ENCODE peak calls at places on chromosomes 6 and 20, in six cellular contexts. F is OCI-LY7; I is suprapubic skin; A is stimulated activated naive B cell treated with anti-CD40 and anti-IgM and Interleukin-4, amounts not matched to agents 10 μg/mL and 1 μg/mL and 100 μg/mL, for 72 hours; D is activated naive CD8-positive, alpha-beta T cell treated with anti-CD3 and anti-CD28 coated beads, Interleukin-2, amount 50 U/mL, for 16 hours; B is Calu3. E is an unnamed sample.

GRCh38 chr6:125507987-125508655 is 206.4 kb upstream of the HDDC2 start:
- DNase-seq in F (no peak), I (no peak), A (no peak), D (no peak), B (no peak), E (no peak)

GRCh38 chr6:139744038-139744437 is 369.6 kb upstream of the CITED2 start:
- DNase-seq in F (no peak), I (no peak), A (no peak), D (no peak), B (no peak), E (no peak)

GRCh38 chr20:36145877-36146707 is 8.4 kb upstream of the EPB41L1 start:
- DNase-seq in F (peak), I (no peak), A (no peak), D (no peak), B (no peak), E (no peak)

GRCh38 chr20:34022154-34022842 is 28.6 kb downstream of the RALY start:
- DNase-seq in F (peak), I (no peak), A (peak), D (no peak), B (peak), E (no peak)

GRCh38 chr6:115971785-115972184 is 88.9 kb downstream of the FRK start:
- DNase-seq in F (no peak), I (no peak), A (no peak), D (no peak), B (no peak), E (no peak)

GRCh38 chr20:44646023-44646640 is 5.4 kb downstream of the ADA start:
- DNase-seq in F (peak), I (no peak), A (no peak), D (no peak), B (no peak), E (no peak)

GRCh38 chr6:13377054-13377758 is 48.9 kb upstream of the TBC1D7 start:
- DNase-seq in F (no peak), I (peak), A (no peak), D (no peak), B (no peak), E (no peak)

GRCh38 chr20:38433304-38433972 is 1.7 kb downstream of the SNHG17 start:
- DNase-seq in F (no peak), I (no peak), A (no peak), D (no peak), B (no peak), E (no peak)

GRCh38 chr6:117399924-117400323 is 25.8 kb downstream of the ROS1 start:
- DNase-seq in F (no peak), I (no peak), A (no peak), D (no peak), B (no peak), E (no peak)

GRCh38 chr6:166598441-166599138 is 12.1 kb upstream of the RAMACL start:
- DNase-seq in F (no peak), I (no peak), A (no peak), D (no peak), B (no peak), E (no peak)

GRCh38 chr6:129331450-129332138 is 378.4 kb downstream of the ARHGAP18 start:
- DNase-seq in F (no peak), I (no peak), A (no peak), D (no peak), B (no peak), E (no peak)

GRCh38 chr6:49980898-49981297 is 11.5 kb upstream of the DEFB113 start:
- DNase-seq in F (no peak), I (no peak), A (no peak), D (no peak), B (no peak), E (no peak)

GRCh38 chr6:1952726-1953360 is 292.6 kb downstream of the GMDS start:
- DNase-seq in F (no peak), I (no peak), A (no peak), D (no peak), B (peak), E (no peak)

GRCh38 chr6:114638346-114638745 is 295.5 kb upstream of the HS3ST5 start:
- DNase-seq in F (no peak), I (no peak), A (no peak), D (no peak), B (no peak), E (no peak)

GRCh38 chr6:39366875-39367618 is 44.5 kb upstream of the KCNK16 start:
- DNase-seq in F (no peak), I (peak), A (no peak), D (no peak), B (no peak), E (no peak)

E was measured in mesenteric fat pad.